ENCODE peak calls at places on chromosomes 11 and 22, in ten cellular contexts. One of them, this sample, is unnamed.

GRCh38 chr11:95100856-95101507 is 11.3 kb downstream of the ENDOD1 start:
- DNase-seq in GM23338: no peak
- DNase-seq in cardiac muscle cell: no peak
- DNase-seq in effector memory CD4-positive, alpha-beta T cell: no peak
- DNase-seq in stomach: no peak
- DNase-seq in lower lobe of right lung: no peak
- DNase-seq in CD8-positive, alpha-beta T cell: no peak
- DNase-seq in CD4-positive, alpha-beta T cell: no peak
- DNase-seq in ovary: no peak
- DNase-seq in transverse colon: no peak
- DNase-seq in this sample: peak; percentile 45

GRCh38 chr11:44338721-44339529 is 29.0 kb upstream of the ALX4 start:
- DNase-seq in GM23338: peak; percentile 53
- DNase-seq in cardiac muscle cell: no peak
- DNase-seq in effector memory CD4-positive, alpha-beta T cell: no peak
- DNase-seq in stomach: no peak
- DNase-seq in lower lobe of right lung: no peak
- DNase-seq in CD8-positive, alpha-beta T cell: no peak
- DNase-seq in CD4-positive, alpha-beta T cell: no peak
- DNase-seq in ovary: no peak
- DNase-seq in transverse colon: no peak
- DNase-seq in this sample: no peak

GRCh38 chr11:75867778-75868374 is 52.9 kb downstream of the UVRAG start:
- DNase-seq in GM23338: peak; percentile 77
- DNase-seq in cardiac muscle cell: peak; percentile 70
- DNase-seq in effector memory CD4-positive, alpha-beta T cell: peak; percentile 27
- DNase-seq in stomach: peak; percentile 41
- DNase-seq in lower lobe of right lung: no peak
- DNase-seq in CD8-positive, alpha-beta T cell: no peak
- DNase-seq in CD4-positive, alpha-beta T cell: no peak
- DNase-seq in ovary: no peak
- DNase-seq in transverse colon: no peak
- DNase-seq in this sample: peak; percentile 12

GRCh38 chr11:129750343-129751292 is 65.0 kb upstream of the TMEM45B start:
- DNase-seq in GM23338: peak; percentile 82
- DNase-seq in cardiac muscle cell: peak; percentile 86
- DNase-seq in effector memory CD4-positive, alpha-beta T cell: peak; percentile 67
- DNase-seq in stomach: peak; percentile 84
- DNase-seq in lower lobe of right lung: peak; percentile 84
- DNase-seq in CD8-positive, alpha-beta T cell: peak; percentile 59
- DNase-seq in CD4-positive, alpha-beta T cell: peak; percentile 79
- DNase-seq in ovary: peak; percentile 86
- DNase-seq in transverse colon: peak; percentile 81
- DNase-seq in this sample: peak; percentile 72

GRCh38 chr22:50356186-50356585 is 13.1 kb downstream of the PPP6R2 start:
- DNase-seq in GM23338: no peak
- DNase-seq in cardiac muscle cell: no peak
- DNase-seq in effector memory CD4-positive, alpha-beta T cell: no peak
- DNase-seq in stomach: no peak
- DNase-seq in lower lobe of right lung: no peak
- DNase-seq in CD8-positive, alpha-beta T cell: no peak
- DNase-seq in CD4-positive, alpha-beta T cell: no peak
- DNase-seq in ovary: no peak
- DNase-seq in transverse colon: no peak
- DNase-seq in this sample: no peak

GRCh38 chr22:39932918-39933649 is 27.1 kb upstream of the TMA7B start:
- DNase-seq in GM23338: peak; percentile 95
- DNase-seq in cardiac muscle cell: peak; percentile 53
- DNase-seq in effector memory CD4-positive, alpha-beta T cell: peak; percentile 40
- DNase-seq in stomach: peak; percentile 71
- DNase-seq in lower lobe of right lung: no peak
- DNase-seq in CD8-positive, alpha-beta T cell: peak; percentile 78
- DNase-seq in CD4-positive, alpha-beta T cell: no peak
- DNase-seq in ovary: no peak
- DNase-seq in transverse colon: peak; percentile 61
- DNase-seq in this sample: peak; percentile 26

GRCh38 chr11:116527180-116527991 is 245.4 kb downstream of the BUD13 start:
- DNase-seq in GM23338: no peak
- DNase-seq in cardiac muscle cell: no peak
- DNase-seq in effector memory CD4-positive, alpha-beta T cell: no peak
- DNase-seq in stomach: no peak
- DNase-seq in lower lobe of right lung: no peak
- DNase-seq in CD8-positive, alpha-beta T cell: no peak
- DNase-seq in CD4-positive, alpha-beta T cell: no peak
- DNase-seq in ovary: no peak
- DNase-seq in transverse colon: no peak
- DNase-seq in this sample: no peak

GRCh38 chr11:1835671-1836010 is 851 bp downstream of the SYT8 start:
- DNase-seq in GM23338: no peak
- DNase-seq in cardiac muscle cell: no peak
- DNase-seq in effector memory CD4-positive, alpha-beta T cell: no peak
- DNase-seq in stomach: no peak
- DNase-seq in lower lobe of right lung: peak; percentile 45
- DNase-seq in CD8-positive, alpha-beta T cell: no peak
- DNase-seq in CD4-positive, alpha-beta T cell: no peak
- DNase-seq in ovary: no peak
- DNase-seq in transverse colon: no peak
- DNase-seq in this sample: no peak

GRCh38 chr11:69361048-69361447 is 67.1 kb downstream of the MYEOV start:
- DNase-seq in GM23338: no peak
- DNase-seq in cardiac muscle cell: no peak
- DNase-seq in effector memory CD4-positive, alpha-beta T cell: no peak
- DNase-seq in stomach: no peak
- DNase-seq in lower lobe of right lung: peak; percentile 22
- DNase-seq in CD8-positive, alpha-beta T cell: no peak
- DNase-seq in CD4-positive, alpha-beta T cell: no peak
- DNase-seq in ovary: no peak
- DNase-seq in transverse colon: peak; percentile 7
- DNase-seq in this sample: no peak

GRCh38 chr11:78860720-78861422 is 286.2 kb upstream of the NARS2 start:
- DNase-seq in GM23338: peak; percentile 66
- DNase-seq in cardiac muscle cell: peak; percentile 63
- DNase-seq in effector memory CD4-positive, alpha-beta T cell: no peak
- DNase-seq in stomach: no peak
- DNase-seq in lower lobe of right lung: no peak
- DNase-seq in CD8-positive, alpha-beta T cell: no peak
- DNase-seq in CD4-positive, alpha-beta T cell: no peak
- DNase-seq in ovary: no peak
- DNase-seq in transverse colon: no peak
- DNase-seq in this sample: peak; percentile 45

GRCh38 chr22:43185860-43186261 is 1.1 kb downstream of the TTLL12 start:
- DNase-seq in GM23338: peak; percentile 43
- DNase-seq in cardiac muscle cell: peak; percentile 50
- DNase-seq in effector memory CD4-positive, alpha-beta T cell: no peak
- DNase-seq in stomach: peak; percentile 87
- DNase-seq in lower lobe of right lung: no peak
- DNase-seq in CD8-positive, alpha-beta T cell: no peak
- DNase-seq in CD4-positive, alpha-beta T cell: no peak
- DNase-seq in ovary: peak; percentile 74
- DNase-seq in transverse colon: peak; percentile 62
- DNase-seq in this sample: peak; percentile 48

GRCh38 chr11:107538239-107538638 is 27.3 kb downstream of the ALKBH8 start:
- DNase-seq in GM23338: no peak
- DNase-seq in cardiac muscle cell: no peak
- DNase-seq in effector memory CD4-positive, alpha-beta T cell: no peak
- DNase-seq in stomach: no peak
- DNase-seq in lower lobe of right lung: no peak
- DNase-seq in CD8-positive, alpha-beta T cell: no peak
- DNase-seq in CD4-positive, alpha-beta T cell: no peak
- DNase-seq in ovary: no peak
- DNase-seq in transverse colon: no peak
- DNase-seq in this sample: no peak

GRCh38 chr22:40533712-40534378 is 102.7 kb downstream of the MRTFA start:
- DNase-seq in GM23338: peak; percentile 66
- DNase-seq in cardiac muscle cell: peak; percentile 82
- DNase-seq in effector memory CD4-positive, alpha-beta T cell: peak; percentile 33
- DNase-seq in stomach: no peak
- DNase-seq in lower lobe of right lung: no peak
- DNase-seq in CD8-positive, alpha-beta T cell: peak; percentile 66
- DNase-seq in CD4-positive, alpha-beta T cell: peak; percentile 21
- DNase-seq in ovary: no peak
- DNase-seq in transverse colon: peak; percentile 19
- DNase-seq in this sample: no peak

GRCh38 chr22:46830001-46830715 is 67.7 kb downstream of the TBC1D22A start:
- DNase-seq in GM23338: no peak
- DNase-seq in cardiac muscle cell: peak; percentile 46
- DNase-seq in effector memory CD4-positive, alpha-beta T cell: no peak
- DNase-seq in stomach: peak; percentile 53
- DNase-seq in lower lobe of right lung: no peak
- DNase-seq in CD8-positive, alpha-beta T cell: no peak
- DNase-seq in CD4-positive, alpha-beta T cell: no peak
- DNase-seq in ovary: no peak
- DNase-seq in transverse colon: peak; percentile 34
- DNase-seq in this sample: no peak

GRCh38 chr22:47411006-47411405 is 648.6 kb downstream of the TBC1D22A start:
- DNase-seq in GM23338: no peak
- DNase-seq in cardiac muscle cell: no peak
- DNase-seq in effector memory CD4-positive, alpha-beta T cell: no peak
- DNase-seq in stomach: no peak
- DNase-seq in lower lobe of right lung: no peak
- DNase-seq in CD8-positive, alpha-beta T cell: no peak
- DNase-seq in CD4-positive, alpha-beta T cell: no peak
- DNase-seq in ovary: no peak
- DNase-seq in transverse colon: no peak
- DNase-seq in this sample: no peak

GRCh38 chr11:65147352-65148075 is 13.2 kb upstream of the SYVN1 start:
- DNase-seq in GM23338: no peak
- DNase-seq in cardiac muscle cell: no peak
- DNase-seq in effector memory CD4-positive, alpha-beta T cell: no peak
- DNase-seq in stomach: no peak
- DNase-seq in lower lobe of right lung: no peak
- DNase-seq in CD8-positive, alpha-beta T cell: no peak
- DNase-seq in CD4-positive, alpha-beta T cell: no peak
- DNase-seq in ovary: no peak
- DNase-seq in transverse colon: no peak
- DNase-seq in this sample: no peak

GRCh38 chr11:65136515-65137096 is 2.3 kb upstream of the SYVN1 start:
- DNase-seq in GM23338: no peak
- DNase-seq in cardiac muscle cell: no peak
- DNase-seq in effector memory CD4-positive, alpha-beta T cell: no peak
- DNase-seq in stomach: no peak
- DNase-seq in lower lobe of right lung: no peak
- DNase-seq in CD8-positive, alpha-beta T cell: no peak
- DNase-seq in CD4-positive, alpha-beta T cell: no peak
- DNase-seq in ovary: no peak
- DNase-seq in transverse colon: peak; percentile 63
- DNase-seq in this sample: no peak

GRCh38 chr11:65141896-65142494 is 7.7 kb upstream of the SYVN1 start:
- DNase-seq in GM23338: no peak
- DNase-seq in cardiac muscle cell: no peak
- DNase-seq in effector memory CD4-positive, alpha-beta T cell: no peak
- DNase-seq in stomach: no peak
- DNase-seq in lower lobe of right lung: no peak
- DNase-seq in CD8-positive, alpha-beta T cell: no peak
- DNase-seq in CD4-positive, alpha-beta T cell: no peak
- DNase-seq in ovary: no peak
- DNase-seq in transverse colon: no peak
- DNase-seq in this sample: no peak
- H3K27ac ChIP-seq in GM23338: no peak overlapping the region
- H3K27ac ChIP-seq in cardiac muscle cell: no peak overlapping the region
- H3K27ac ChIP-seq in effector memory CD4-positive, alpha-beta T cell: no peak overlapping the region
- H3K27ac ChIP-seq in stomach: no peak overlapping the region
- H3K27ac ChIP-seq in lower lobe of right lung: no peak overlapping the region
- H3K27ac ChIP-seq in CD8-positive, alpha-beta T cell: no peak overlapping the region
- H3K27ac ChIP-seq in CD4-positive, alpha-beta T cell: no peak overlapping the region
- H3K27ac ChIP-seq in ovary: no peak overlapping the region
- H3K27ac ChIP-seq in transverse colon: no peak overlapping the region
- H3K27ac ChIP-seq in this sample: no peak overlapping the region

GRCh38 chr11:57228600-57228999 is 8.4 kb downstream of the APLNR start:
- DNase-seq in GM23338: no peak
- DNase-seq in cardiac muscle cell: no peak
- DNase-seq in effector memory CD4-positive, alpha-beta T cell: no peak
- DNase-seq in stomach: no peak
- DNase-seq in lower lobe of right lung: no peak
- DNase-seq in CD8-positive, alpha-beta T cell: no peak
- DNase-seq in CD4-positive, alpha-beta T cell: no peak
- DNase-seq in ovary: no peak
- DNase-seq in transverse colon: no peak
- DNase-seq in this sample: no peak
- H3K27me3 ChIP-seq in GM23338: no peaks in the 10 kb centered on the region
- H3K27me3 ChIP-seq in cardiac muscle cell: no peaks in the 10 kb centered on the region
- H3K27me3 ChIP-seq in effector memory CD4-positive, alpha-beta T cell: no peaks in the 10 kb centered on the region
- H3K27me3 ChIP-seq in stomach: no peaks in the 10 kb centered on the region
- H3K27me3 ChIP-seq in lower lobe of right lung: no peaks in the 10 kb centered on the region
- H3K27me3 ChIP-seq in CD8-positive, alpha-beta T cell: peaks cover 8% of the 10 kb centered on the region
- H3K27me3 ChIP-seq in CD4-positive, alpha-beta T cell: peaks cover 28% of the 10 kb centered on the region
- H3K27me3 ChIP-seq in ovary: no peaks in the 10 kb centered on the region
- H3K27me3 ChIP-seq in transverse colon: peaks cover 9% of the 10 kb centered on the region
- H3K27me3 ChIP-seq in this sample: no peaks in the 10 kb centered on the region

GRCh38 chr11:18392434-18393321 is 1.7 kb upstream of the LDHA start:
- DNase-seq in GM23338: peak; percentile 12
- DNase-seq in cardiac muscle cell: no peak
- DNase-seq in effector memory CD4-positive, alpha-beta T cell: no peak
- DNase-seq in stomach: no peak
- DNase-seq in lower lobe of right lung: no peak
- DNase-seq in CD8-positive, alpha-beta T cell: no peak
- DNase-seq in CD4-positive, alpha-beta T cell: no peak
- DNase-seq in ovary: no peak
- DNase-seq in transverse colon: no peak
- DNase-seq in this sample: no peak
- H3K27ac ChIP-seq in GM23338: no peak overlapping the region
- H3K27ac ChIP-seq in cardiac muscle cell: peak overlapping the region; percentile 89
- H3K27ac ChIP-seq in effector memory CD4-positive, alpha-beta T cell: no peak overlapping the region
- H3K27ac ChIP-seq in stomach: peak overlapping the region; percentile 95
- H3K27ac ChIP-seq in lower lobe of right lung: no peak overlapping the region
- H3K27ac ChIP-seq in CD8-positive, alpha-beta T cell: no peak overlapping the region
- H3K27ac ChIP-seq in CD4-positive, alpha-beta T cell: no peak overlapping the region
- H3K27ac ChIP-seq in ovary: no peak overlapping the region
- H3K27ac ChIP-seq in transverse colon: peak overlapping the region; percentile 99
- H3K27ac ChIP-seq in this sample: no peak overlapping the region

GRCh38 chr11:71414645-71415044 is 33.5 kb downstream of the DHCR7 start:
- DNase-seq in GM23338: no peak
- DNase-seq in cardiac muscle cell: no peak
- DNase-seq in effector memory CD4-positive, alpha-beta T cell: no peak
- DNase-seq in stomach: no peak
- DNase-seq in lower lobe of right lung: no peak
- DNase-seq in CD8-positive, alpha-beta T cell: no peak
- DNase-seq in CD4-positive, alpha-beta T cell: no peak
- DNase-seq in ovary: no peak
- DNase-seq in transverse colon: no peak
- DNase-seq in this sample: no peak

GRCh38 chr11:71423181-71423790 is 24.9 kb downstream of the DHCR7 start:
- DNase-seq in GM23338: no peak
- DNase-seq in cardiac muscle cell: no peak
- DNase-seq in effector memory CD4-positive, alpha-beta T cell: no peak
- DNase-seq in stomach: no peak
- DNase-seq in lower lobe of right lung: no peak
- DNase-seq in CD8-positive, alpha-beta T cell: no peak
- DNase-seq in CD4-positive, alpha-beta T cell: no peak
- DNase-seq in ovary: no peak
- DNase-seq in transverse colon: no peak
- DNase-seq in this sample: no peak

GRCh38 chr11:71421392-71421950 is 26.7 kb downstream of the DHCR7 start:
- DNase-seq in GM23338: no peak
- DNase-seq in cardiac muscle cell: no peak
- DNase-seq in effector memory CD4-positive, alpha-beta T cell: no peak
- DNase-seq in stomach: peak; percentile 34
- DNase-seq in lower lobe of right lung: no peak
- DNase-seq in CD8-positive, alpha-beta T cell: no peak
- DNase-seq in CD4-positive, alpha-beta T cell: no peak
- DNase-seq in ovary: no peak
- DNase-seq in transverse colon: no peak
- DNase-seq in this sample: no peak

GRCh38 chr11:71420455-71421241 is 27.5 kb downstream of the DHCR7 start:
- DNase-seq in GM23338: peak; percentile 88
- DNase-seq in cardiac muscle cell: peak; percentile 67
- DNase-seq in effector memory CD4-positive, alpha-beta T cell: no peak
- DNase-seq in stomach: peak; percentile 68
- DNase-seq in lower lobe of right lung: no peak
- DNase-seq in CD8-positive, alpha-beta T cell: no peak
- DNase-seq in CD4-positive, alpha-beta T cell: no peak
- DNase-seq in ovary: no peak
- DNase-seq in transverse colon: peak; percentile 56
- DNase-seq in this sample: peak; percentile 48

GRCh38 chr11:71418643-71419042 is 29.6 kb downstream of the DHCR7 start:
- DNase-seq in GM23338: no peak
- DNase-seq in cardiac muscle cell: no peak
- DNase-seq in effector memory CD4-positive, alpha-beta T cell: no peak
- DNase-seq in stomach: no peak
- DNase-seq in lower lobe of right lung: no peak
- DNase-seq in CD8-positive, alpha-beta T cell: no peak
- DNase-seq in CD4-positive, alpha-beta T cell: no peak
- DNase-seq in ovary: no peak
- DNase-seq in transverse colon: peak; percentile 15
- DNase-seq in this sample: peak; percentile 73
- H3K27me3 ChIP-seq in GM23338: no peaks in the 10 kb centered on the region
- H3K27me3 ChIP-seq in cardiac muscle cell: no peaks in the 10 kb centered on the region
- H3K27me3 ChIP-seq in effector memory CD4-positive, alpha-beta T cell: no peaks in the 10 kb centered on the region
- H3K27me3 ChIP-seq in stomach: no peaks in the 10 kb centered on the region
- H3K27me3 ChIP-seq in lower lobe of right lung: no peaks in the 10 kb centered on the region
- H3K27me3 ChIP-seq in CD8-positive, alpha-beta T cell: no peaks in the 10 kb centered on the region
- H3K27me3 ChIP-seq in CD4-positive, alpha-beta T cell: no peaks in the 10 kb centered on the region
- H3K27me3 ChIP-seq in ovary: no peaks in the 10 kb centered on the region
- H3K27me3 ChIP-seq in transverse colon: no peaks in the 10 kb centered on the region
- H3K27me3 ChIP-seq in this sample: no peaks in the 10 kb centered on the region

This sample was measured in SJCRH30.